ENCODE peak calls at places on chromosome 14, in nine cellular contexts. O, U, G, Y, T, D, J, V and R are unnamed samples.

GRCh38 chr14:99246536-99247083 is 25.4 kb downstream of the BCL11B start:
- DNase-seq in O (no peak), Y (no peak), D (no peak), J (peak; percentile 36), U (no peak), T (no peak), V (no peak), G (no peak), R (no peak)

GRCh38 chr14:81772391-81772790 is 238.7 kb upstream of the SEL1L start:
- DNase-seq in V (no peak), U (no peak), O (no peak), Y (no peak), J (no peak), T (no peak), G (no peak), D (no peak), R (no peak)

GRCh38 chr14:51719970-51720369 is 68.3 kb downstream of the FRMD6 start:
- DNase-seq in J (no peak), Y (no peak), O (no peak), D (no peak), G (no peak), V (no peak), U (no peak), T (no peak), R (no peak)

GRCh38 chr14:75401356-75401755 is 26.5 kb upstream of the JDP2 start:
- DNase-seq in J (no peak), T (no peak), U (peak; percentile 75), O (no peak), G (no peak), V (no peak), Y (no peak), D (no peak), R (peak; percentile 66)

GRCh38 chr14:102320671-102321455 is 1.3 kb downstream of the ZNF839 start:
- DNase-seq in T (no peak), J (no peak), O (no peak), U (no peak), Y (no peak), G (no peak), V (no peak), D (no peak), R (no peak)

GRCh38 chr14:102573591-102574046 is 18.8 kb upstream of the RCOR1 start:
- DNase-seq in O (no peak), G (no peak), D (no peak), T (no peak), V (no peak), J (no peak), U (no peak), Y (no peak), R (no peak)

GRCh38 chr14:42715316-42715715 is 1108.6 kb downstream of the LRFN5 start:
- DNase-seq in O (no peak), G (no peak), D (no peak), Y (no peak), J (no peak), U (no peak), T (no peak), V (no peak), R (no peak)

GRCh38 chr14:76272774-76273173 is 103.2 kb upstream of the ESRRB start:
- DNase-seq in Y (no peak), T (no peak), V (no peak), O (no peak), J (no peak), G (no peak), D (no peak), U (no peak), R (no peak)

GRCh38 chr14:88196925-88197324 is 126.1 kb downstream of the KCNK10 start:
- DNase-seq in V (no peak), D (no peak), Y (no peak), O (no peak), U (no peak), J (no peak), T (no peak), G (no peak), R (no peak)

GRCh38 chr14:20551606-20552005 is 9.2 kb downstream of the RNASE9 start:
- DNase-seq in Y (no peak), D (no peak), O (no peak), T (no peak), V (no peak), J (no peak), U (no peak), G (no peak), R (no peak)

GRCh38 chr14:34539407-34540180 is at the start of gene EAPP:
- DNase-seq in Y (peak; percentile 99), D (peak; percentile 99), T (peak; percentile 90), G (no peak), V (peak; percentile 96), J (peak; percentile 99), O (peak; percentile 80), U (peak; percentile 95), R (peak; percentile 98)
- TF ChIP-seq POLR2A in Y (peak; percentile 88), D (peak; percentile 74), T (peak; percentile 45), G (no peak), V (peak; percentile 88), J (peak; percentile 96), O (peak; percentile 95), U (peak; percentile 97), R (peak; percentile 93)

DNA sequence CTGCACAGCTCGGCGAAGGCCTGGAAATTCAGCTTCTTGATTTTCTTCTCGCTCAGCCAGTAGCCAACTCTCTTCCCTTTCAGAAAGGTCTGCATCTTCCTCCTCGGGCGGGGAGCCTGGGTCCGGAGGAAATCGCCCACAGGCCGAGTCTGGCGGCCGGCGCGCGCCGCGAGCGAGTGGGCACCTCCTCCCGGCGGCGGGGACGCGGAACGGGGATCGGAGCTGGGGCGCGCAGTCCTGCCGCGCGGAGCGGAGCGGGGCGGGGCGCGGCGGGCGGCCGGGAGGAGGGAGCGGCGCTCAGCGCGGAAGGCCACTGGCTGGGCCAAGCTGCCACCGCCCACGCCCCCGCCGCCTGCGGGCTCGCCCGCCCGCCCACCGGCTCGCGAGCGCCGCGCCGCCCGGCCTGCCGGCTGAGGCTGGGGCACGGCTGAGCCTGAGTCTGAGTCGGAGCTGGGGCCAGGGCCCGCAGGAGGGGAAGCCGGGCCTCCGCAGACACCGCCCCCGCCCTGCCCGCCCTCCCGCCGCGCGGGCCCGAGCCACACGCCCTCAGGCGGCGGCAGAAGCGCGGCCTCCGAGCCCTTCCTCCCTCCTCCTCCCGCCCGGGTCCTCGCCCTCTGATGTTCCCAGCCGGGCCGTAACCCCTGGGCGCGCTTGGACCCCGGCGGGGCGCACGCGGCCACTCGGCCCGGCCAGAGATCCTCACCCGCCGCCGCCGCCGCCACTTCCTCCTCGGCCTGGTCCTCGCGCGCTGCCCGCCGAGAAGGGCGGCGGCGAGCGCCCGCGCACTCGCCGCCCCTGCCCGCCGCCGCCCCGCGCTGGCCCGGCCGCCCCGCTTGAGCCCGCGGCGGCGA is 431 bp downstream of the ITPK1 start:
- DNase-seq in U (peak; percentile 89), O (peak; percentile 33), T (peak; percentile 86), V (peak; percentile 80), G (peak; percentile 62), D (peak; percentile 90), Y (peak; percentile 89), J (peak; percentile 88), R (peak; percentile 92)
- TF ChIP-seq POLR2A in U (peak; percentile 28), O (peak; percentile 66), T (peak; percentile 35), V (no peak), G (no peak), D (no peak), Y (peak; percentile 46), J (peak; percentile 74), R (peak; percentile 74)

GRCh38 chr14:32201816-32202467 is at the start of gene RNU6-7:
- DNase-seq in T (no peak), D (no peak), J (peak; percentile 36), U (peak; percentile 39), O (no peak), V (no peak), G (no peak), Y (peak; percentile 29), R (peak; percentile 24)

GRCh38 chr14:32202468-32202865 is 602 bp downstream of the RNU6-8 start:
- DNase-seq in G (no peak), D (no peak), O (no peak), U (no peak), Y (no peak), J (no peak), V (no peak), T (no peak), R (no peak)

GRCh38 chr14:32201196-32201815 is 539 bp upstream of the RNU6-7 start:
- DNase-seq in U (peak; percentile 77), D (peak; percentile 82), Y (peak; percentile 88), V (peak; percentile 32), T (peak; percentile 40), G (peak; percentile 15), O (no peak), J (peak; percentile 97), R (peak; percentile 90)

GRCh38 chr14:32203928-32204357 is 874 bp upstream of the RNU6-8 start:
- DNase-seq in D (no peak), T (no peak), G (no peak), Y (peak; percentile 15), J (peak; percentile 32), V (no peak), U (no peak), O (no peak), R (no peak)

GRCh38 chr14:32202941-32203882 is at the start of gene RNU6-8:
- DNase-seq in Y (peak; percentile 93), G (peak; percentile 24), J (peak; percentile 94), O (peak; percentile 57), U (peak; percentile 86), T (peak; percentile 57), V (peak; percentile 54), D (peak; percentile 88), R (peak; percentile 88)
- TF ChIP-seq POLR2A in Y (no peak), G (no peak), J (peak; percentile 72), O (peak; percentile 54), U (no peak), T (no peak), V (no peak), D (no peak), R (no peak)

DNA sequence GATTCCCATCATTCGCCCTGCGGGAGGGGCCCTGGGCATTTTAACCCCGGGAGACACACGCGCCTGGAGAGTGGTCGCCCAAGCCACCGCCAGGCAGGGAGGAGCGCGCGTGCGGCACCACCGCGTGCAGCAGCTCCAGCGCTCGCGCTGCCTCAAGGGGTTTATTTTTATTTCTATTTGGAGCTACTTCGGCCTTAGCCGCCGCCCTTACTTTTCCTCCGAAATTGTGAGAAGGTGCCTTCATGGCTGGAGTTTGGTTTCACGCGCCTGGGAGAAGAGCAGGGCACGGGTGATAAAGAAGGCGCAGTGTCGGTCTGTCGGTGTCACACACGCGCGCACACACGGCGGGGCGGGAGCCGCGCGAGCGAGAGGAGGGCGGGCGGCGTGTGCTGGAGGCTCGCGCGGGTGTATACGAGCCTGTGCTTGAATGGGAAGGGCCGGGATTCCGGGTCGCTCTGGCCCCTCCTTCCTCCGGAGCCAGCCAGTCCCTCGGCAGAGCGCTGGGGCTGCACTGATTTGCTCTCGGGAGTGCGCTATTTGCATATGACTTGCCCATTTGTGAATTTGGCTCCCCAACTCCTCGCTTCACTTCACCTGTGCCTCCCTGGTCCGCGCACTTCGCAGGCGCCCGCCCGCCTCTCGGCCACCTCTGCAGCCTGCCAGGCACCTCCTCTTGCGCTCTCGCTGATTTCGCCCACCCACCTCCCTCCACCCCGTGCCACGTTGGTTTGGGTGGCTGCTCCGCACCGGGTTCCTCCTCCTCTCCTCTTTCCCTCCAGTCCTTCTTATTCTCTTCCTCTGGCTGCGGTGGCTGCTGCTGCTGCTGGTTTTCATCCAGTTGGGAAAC is 932.3 kb downstream of the DIO2 start:
- DNase-seq in Y (peak; percentile 93), V (no peak), J (peak; percentile 88), D (no peak), T (no peak), G (no peak), O (no peak), U (peak; percentile 76), R (peak; percentile 57)
- TF ChIP-seq POLR2A in Y (peak; percentile 93), V (no peak), J (peak; percentile 79), D (no peak), T (peak; percentile 27), G (no peak), O (no peak), U (peak; percentile 43), R (no peak)

GRCh38 chr14:104116544-104117340 is 21.6 kb upstream of the KIF26A start:
- DNase-seq in O (no peak), J (peak; percentile 76), Y (peak; percentile 82), D (peak; percentile 75), U (no peak), T (no peak), V (no peak), G (no peak), R (peak; percentile 20)
- TF ChIP-seq POLR2A in O (no peak), J (peak; percentile 42), Y (peak; percentile 34), D (no peak), U (no peak), T (no peak), V (no peak), G (no peak), R (no peak)